ENCODE peak calls at places on chromosomes 6 and 20, in nine cellular contexts. One of them, this sample, is unnamed.

GRCh38 chr6:29908341-29908662 is 34.0 kb upstream of the HLA-A start:
- DNase-seq in psoas muscle: no peak
- DNase-seq in colonic mucosa: no peak
- DNase-seq in cardiac muscle cell: no peak
- DNase-seq in PC-3: no peak
- DNase-seq in osteoblast: no peak
- DNase-seq in RWPE1: no peak
- DNase-seq in H9: no peak
- DNase-seq in nephron progenitor cell: no peak
- DNase-seq in this sample: no peak

GRCh38 chr6:16564430-16564829 is 196.8 kb downstream of the ATXN1 start:
- DNase-seq in psoas muscle: no peak
- DNase-seq in colonic mucosa: no peak
- DNase-seq in cardiac muscle cell: no peak
- DNase-seq in PC-3: no peak
- DNase-seq in osteoblast: peak
- DNase-seq in RWPE1: no peak
- DNase-seq in H9: no peak
- DNase-seq in nephron progenitor cell: no peak
- DNase-seq in this sample: no peak

GRCh38 chr6:39088331-39088730 is 26.7 kb downstream of the SAYSD1 start:
- DNase-seq in psoas muscle: peak
- DNase-seq in colonic mucosa: no peak
- DNase-seq in cardiac muscle cell: peak
- DNase-seq in PC-3: peak
- DNase-seq in osteoblast: peak
- DNase-seq in RWPE1: no peak
- DNase-seq in H9: peak
- DNase-seq in nephron progenitor cell: peak
- DNase-seq in this sample: no peak

GRCh38 chr6:31826793-31827285 is 699 bp upstream of the HSPA1B start:
- DNase-seq in psoas muscle: peak
- DNase-seq in colonic mucosa: peak
- DNase-seq in cardiac muscle cell: peak
- DNase-seq in PC-3: no peak
- DNase-seq in osteoblast: peak
- DNase-seq in RWPE1: peak
- DNase-seq in H9: peak
- DNase-seq in nephron progenitor cell: peak
- DNase-seq in this sample: peak

GRCh38 chr6:150755524-150755923 is 110.0 kb upstream of the MTHFD1L start:
- DNase-seq in psoas muscle: no peak
- DNase-seq in colonic mucosa: no peak
- DNase-seq in cardiac muscle cell: no peak
- DNase-seq in PC-3: no peak
- DNase-seq in osteoblast: no peak
- DNase-seq in RWPE1: no peak
- DNase-seq in H9: no peak
- DNase-seq in nephron progenitor cell: no peak
- DNase-seq in this sample: no peak

GRCh38 chr20:45059022-45059728 is 41.8 kb downstream of the KCNS1 start:
- DNase-seq in psoas muscle: no peak
- DNase-seq in colonic mucosa: no peak
- DNase-seq in cardiac muscle cell: peak
- DNase-seq in PC-3: peak
- DNase-seq in osteoblast: no peak
- DNase-seq in RWPE1: peak
- DNase-seq in H9: no peak
- DNase-seq in nephron progenitor cell: no peak
- DNase-seq in this sample: no peak

GRCh38 chr6:125041740-125042459 is 79.7 kb downstream of the RNF217 start:
- DNase-seq in psoas muscle: no peak
- DNase-seq in colonic mucosa: no peak
- DNase-seq in cardiac muscle cell: no peak
- DNase-seq in PC-3: peak
- DNase-seq in osteoblast: peak
- DNase-seq in RWPE1: peak
- DNase-seq in H9: no peak
- DNase-seq in nephron progenitor cell: no peak
- DNase-seq in this sample: no peak

GRCh38 chr6:137799950-137800568 is 67.0 kb upstream of the TNFAIP3 start:
- DNase-seq in psoas muscle: peak
- DNase-seq in colonic mucosa: peak
- DNase-seq in cardiac muscle cell: peak
- DNase-seq in PC-3: peak
- DNase-seq in osteoblast: peak
- DNase-seq in RWPE1: peak
- DNase-seq in H9: peak
- DNase-seq in nephron progenitor cell: no peak
- DNase-seq in this sample: peak

GRCh38 chr6:34334796-34335416 is 57.6 kb downstream of the NUDT3 start:
- DNase-seq in psoas muscle: no peak
- DNase-seq in colonic mucosa: no peak
- DNase-seq in cardiac muscle cell: no peak
- DNase-seq in PC-3: no peak
- DNase-seq in osteoblast: no peak
- DNase-seq in RWPE1: no peak
- DNase-seq in H9: no peak
- DNase-seq in nephron progenitor cell: no peak
- DNase-seq in this sample: no peak

GRCh38 chr6:128336436-128337095 is 183.8 kb downstream of the PTPRK start:
- DNase-seq in psoas muscle: no peak
- DNase-seq in colonic mucosa: no peak
- DNase-seq in cardiac muscle cell: no peak
- DNase-seq in PC-3: no peak
- DNase-seq in osteoblast: no peak
- DNase-seq in RWPE1: no peak
- DNase-seq in H9: no peak
- DNase-seq in nephron progenitor cell: no peak
- DNase-seq in this sample: no peak

GRCh38 chr6:132912273-132912672 is 97.9 kb downstream of the RPS12 start:
- DNase-seq in psoas muscle: no peak
- DNase-seq in colonic mucosa: no peak
- DNase-seq in cardiac muscle cell: no peak
- DNase-seq in PC-3: peak
- DNase-seq in osteoblast: no peak
- DNase-seq in RWPE1: no peak
- DNase-seq in H9: no peak
- DNase-seq in nephron progenitor cell: no peak
- DNase-seq in this sample: no peak

GRCh38 chr6:142714956-142715355 is 230.0 kb downstream of the HIVEP2 start:
- DNase-seq in psoas muscle: no peak
- DNase-seq in colonic mucosa: no peak
- DNase-seq in cardiac muscle cell: no peak
- DNase-seq in PC-3: no peak
- DNase-seq in osteoblast: no peak
- DNase-seq in RWPE1: no peak
- DNase-seq in H9: no peak
- DNase-seq in nephron progenitor cell: no peak
- DNase-seq in this sample: no peak

GRCh38 chr6:155628315-155628714 is 172.7 kb upstream of the NOX3 start:
- DNase-seq in psoas muscle: no peak
- DNase-seq in colonic mucosa: no peak
- DNase-seq in cardiac muscle cell: no peak
- DNase-seq in PC-3: no peak
- DNase-seq in osteoblast: no peak
- DNase-seq in RWPE1: no peak
- DNase-seq in H9: no peak
- DNase-seq in nephron progenitor cell: no peak
- DNase-seq in this sample: no peak

GRCh38 chr6:105430685-105431084 is 27.8 kb upstream of the PREP start:
- DNase-seq in psoas muscle: no peak
- DNase-seq in colonic mucosa: no peak
- DNase-seq in cardiac muscle cell: no peak
- DNase-seq in PC-3: no peak
- DNase-seq in osteoblast: peak
- DNase-seq in RWPE1: no peak
- DNase-seq in H9: no peak
- DNase-seq in nephron progenitor cell: no peak
- DNase-seq in this sample: no peak

GRCh38 chr20:44448753-44449546 is 26.7 kb upstream of the TTPAL start:
- DNase-seq in psoas muscle: no peak
- DNase-seq in colonic mucosa: peak
- DNase-seq in cardiac muscle cell: peak
- DNase-seq in PC-3: peak
- DNase-seq in osteoblast: no peak
- DNase-seq in RWPE1: no peak
- DNase-seq in H9: peak
- DNase-seq in nephron progenitor cell: peak
- DNase-seq in this sample: peak

GRCh38 chr6:51768087-51768486 is 319.3 kb downstream of the PKHD1 start:
- DNase-seq in psoas muscle: no peak
- DNase-seq in colonic mucosa: no peak
- DNase-seq in cardiac muscle cell: no peak
- DNase-seq in PC-3: peak
- DNase-seq in osteoblast: no peak
- DNase-seq in RWPE1: no peak
- DNase-seq in H9: no peak
- DNase-seq in nephron progenitor cell: no peak
- DNase-seq in this sample: no peak

GRCh38 chr6:113672691-113673149 is 184.4 kb upstream of the MARCKS start:
- DNase-seq in psoas muscle: peak
- DNase-seq in colonic mucosa: no peak
- DNase-seq in cardiac muscle cell: peak
- DNase-seq in PC-3: no peak
- DNase-seq in osteoblast: peak
- DNase-seq in RWPE1: no peak
- DNase-seq in H9: no peak
- DNase-seq in nephron progenitor cell: no peak
- DNase-seq in this sample: no peak

GRCh38 chr6:75932067-75932466 is 140.4 kb downstream of the IMPG1 start:
- DNase-seq in psoas muscle: no peak
- DNase-seq in colonic mucosa: no peak
- DNase-seq in cardiac muscle cell: peak
- DNase-seq in PC-3: peak
- DNase-seq in osteoblast: no peak
- DNase-seq in RWPE1: peak
- DNase-seq in H9: peak
- DNase-seq in nephron progenitor cell: peak
- DNase-seq in this sample: peak

DNA sequence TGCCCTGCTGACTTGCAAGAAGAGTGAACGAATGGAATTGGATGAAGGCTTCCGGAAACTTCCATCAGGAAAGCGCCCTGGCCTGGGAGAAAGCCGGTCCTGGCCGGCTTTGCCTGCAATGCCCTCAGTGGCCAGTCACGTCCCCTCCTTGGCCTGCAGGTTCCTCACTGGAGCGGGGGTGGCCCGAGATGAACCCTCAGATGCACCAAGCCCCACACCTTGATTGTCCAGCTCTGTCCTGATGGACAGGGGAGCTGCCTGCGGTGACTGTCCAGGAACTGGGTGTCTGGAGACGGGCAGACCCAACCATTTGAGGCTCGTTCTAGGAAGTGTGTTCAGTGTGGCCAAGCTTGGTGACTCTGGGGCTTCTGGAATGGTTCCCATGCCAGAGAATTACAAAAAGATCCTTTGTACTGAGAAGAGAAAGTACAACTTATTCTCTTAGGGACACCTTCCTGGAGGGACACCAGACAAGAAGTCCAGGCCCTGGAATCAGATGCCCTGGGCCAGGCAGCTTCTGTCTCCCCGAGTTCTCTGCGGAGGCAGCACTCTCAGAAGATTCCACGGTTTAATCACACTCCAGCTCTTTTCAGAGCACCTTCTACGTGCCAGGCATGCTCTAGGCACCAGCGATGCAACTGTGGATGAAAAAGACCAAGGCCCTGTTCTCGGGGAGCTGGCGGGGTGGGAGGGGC is 17.1 kb upstream of the SULF2 start:
- DNase-seq in psoas muscle: no peak
- DNase-seq in colonic mucosa: no peak
- DNase-seq in cardiac muscle cell: no peak
- DNase-seq in PC-3: no peak
- DNase-seq in osteoblast: no peak
- DNase-seq in RWPE1: no peak
- DNase-seq in H9: no peak
- DNase-seq in nephron progenitor cell: no peak
- DNase-seq in this sample: no peak
- TF ChIP-seq CTCF in psoas muscle: no peak
- TF ChIP-seq CTCF in colonic mucosa: no peak
- TF ChIP-seq CTCF in cardiac muscle cell: no peak
- TF ChIP-seq CTCF in PC-3: no peak
- TF ChIP-seq CTCF in osteoblast: no peak
- TF ChIP-seq CTCF in RWPE1: no peak
- TF ChIP-seq CTCF in H9: no peak
- TF ChIP-seq CTCF in nephron progenitor cell: no peak
- TF ChIP-seq CTCF in this sample: no peak

GRCh38 chr6:89970072-89970471 is 75.8 kb downstream of the GJA10 start:
- DNase-seq in psoas muscle: no peak
- DNase-seq in colonic mucosa: no peak
- DNase-seq in cardiac muscle cell: no peak
- DNase-seq in PC-3: peak
- DNase-seq in osteoblast: no peak
- DNase-seq in RWPE1: no peak
- DNase-seq in H9: no peak
- DNase-seq in nephron progenitor cell: no peak
- DNase-seq in this sample: no peak
- TF ChIP-seq CTCF in psoas muscle: no peak
- TF ChIP-seq CTCF in colonic mucosa: no peak
- TF ChIP-seq CTCF in cardiac muscle cell: no peak
- TF ChIP-seq CTCF in PC-3: no peak
- TF ChIP-seq CTCF in osteoblast: no peak
- TF ChIP-seq CTCF in RWPE1: no peak
- TF ChIP-seq CTCF in H9: no peak
- TF ChIP-seq CTCF in nephron progenitor cell: no peak
- TF ChIP-seq CTCF in this sample: no peak

GRCh38 chr20:56624786-56625681 is 4.1 kb upstream of the TFAP2C start:
- DNase-seq in psoas muscle: no peak
- DNase-seq in colonic mucosa: no peak
- DNase-seq in cardiac muscle cell: no peak
- DNase-seq in PC-3: no peak
- DNase-seq in osteoblast: peak
- DNase-seq in RWPE1: no peak
- DNase-seq in H9: peak
- DNase-seq in nephron progenitor cell: peak
- DNase-seq in this sample: no peak
- TF ChIP-seq CTCF in psoas muscle: no peak
- TF ChIP-seq CTCF in colonic mucosa: no peak
- TF ChIP-seq CTCF in cardiac muscle cell: no peak
- TF ChIP-seq CTCF in PC-3: no peak
- TF ChIP-seq CTCF in osteoblast: no peak
- TF ChIP-seq CTCF in RWPE1: no peak
- TF ChIP-seq CTCF in H9: no peak
- TF ChIP-seq CTCF in nephron progenitor cell: no peak
- TF ChIP-seq CTCF in this sample: no peak

DNA sequence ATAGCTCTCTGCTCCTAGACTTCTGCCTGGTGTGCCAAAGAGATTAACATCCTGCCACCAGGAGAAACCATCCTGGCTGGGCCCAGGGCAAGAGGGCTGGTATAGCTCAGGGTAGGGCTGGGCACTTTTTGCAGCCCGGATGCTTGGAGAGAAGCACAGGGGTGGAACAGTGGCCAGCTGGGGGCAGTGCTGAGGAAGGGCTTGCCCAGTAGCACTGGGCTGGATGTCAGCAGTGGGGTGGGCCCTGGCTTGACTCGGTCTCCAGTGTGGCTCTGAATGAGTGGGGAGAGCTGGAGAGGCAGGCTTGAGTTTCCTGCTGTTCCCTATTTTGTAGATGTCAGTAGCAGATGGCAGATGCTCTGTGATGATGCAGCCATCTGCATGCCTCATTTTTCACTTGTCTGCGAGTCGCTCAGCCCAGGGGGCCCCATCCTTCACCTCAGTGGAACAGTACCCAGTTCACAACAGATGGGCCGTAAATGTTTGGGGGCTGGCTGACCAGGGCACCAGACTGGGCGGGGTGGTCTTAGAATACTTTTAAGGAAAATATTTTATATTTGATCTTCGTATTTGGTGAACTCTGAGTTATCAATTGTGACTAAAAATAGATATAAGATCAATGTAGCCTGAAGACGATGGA is 56.4 kb upstream of the TULP1 start:
- DNase-seq in psoas muscle: peak
- DNase-seq in colonic mucosa: peak
- DNase-seq in cardiac muscle cell: peak
- DNase-seq in PC-3: peak
- DNase-seq in osteoblast: no peak
- DNase-seq in RWPE1: no peak
- DNase-seq in H9: peak
- DNase-seq in nephron progenitor cell: peak
- DNase-seq in this sample: peak
- TF ChIP-seq CTCF in psoas muscle: peak
- TF ChIP-seq CTCF in colonic mucosa: peak
- TF ChIP-seq CTCF in cardiac muscle cell: peak
- TF ChIP-seq CTCF in PC-3: peak
- TF ChIP-seq CTCF in osteoblast: peak
- TF ChIP-seq CTCF in RWPE1: peak
- TF ChIP-seq CTCF in H9: peak
- TF ChIP-seq CTCF in nephron progenitor cell: peak
- TF ChIP-seq CTCF in this sample: no peak